ENCODE peak calls at places on chromosome 14, in ten cellular contexts. P is prostate gland, E is GM12865, G is HFF-Myc, C is cardiac fibroblast, W is AG09309, U is upper lobe of right lung, R is psoas muscle, S is body of pancreas, Q is mucosa of descending colon. H is an unnamed sample.

GRCh38 chr14:103033744-103034143 is 23.6 kb downstream of the CDC42BPB start:
- DNase-seq in P (peak), E (no peak), G (no peak), C (no peak), W (peak), U (no peak), R (no peak), S (no peak), Q (no peak), H (no peak)

GRCh38 chr14:74670726-74671125 is 42.2 kb downstream of the AREL1 start:
- DNase-seq in P (no peak), E (no peak), G (no peak), C (peak), W (no peak), U (no peak), R (no peak), S (no peak), Q (no peak), H (no peak)

GRCh38 chr14:36997843-36998242 is 174.6 kb downstream of the SLC25A21 start:
- DNase-seq in P (no peak), E (no peak), G (no peak), C (peak), W (no peak), U (no peak), R (no peak), S (peak), Q (no peak), H (no peak)

GRCh38 chr14:30681752-30682355 is 59.7 kb downstream of the SCFD1 start:
- DNase-seq in P (no peak), E (no peak), G (no peak), C (peak), W (no peak), U (no peak), R (no peak), S (no peak), Q (no peak), H (no peak)

GRCh38 chr14:86596024-86596423 is 1066.1 kb downstream of the FLRT2 start:
- DNase-seq in P (no peak), E (peak), G (no peak), C (no peak), W (no peak), U (no peak), R (no peak), S (no peak), Q (no peak), H (no peak)

GRCh38 chr14:44530482-44530881 is 23.4 kb upstream of the FSCB start:
- DNase-seq in P (no peak), E (no peak), G (no peak), C (no peak), W (no peak), U (no peak), R (no peak), S (no peak), Q (no peak), H (no peak)

GRCh38 chr14:39266871-39267591 is 33.3 kb downstream of the MIA2 start:
- DNase-seq in P (peak), E (peak), G (peak), C (peak), W (no peak), U (peak), R (peak), S (peak), Q (peak), H (no peak)

GRCh38 chr14:97282210-97282609 is 485.0 kb downstream of the VRK1 start:
- DNase-seq in P (no peak), E (peak), G (no peak), C (no peak), W (no peak), U (no peak), R (no peak), S (no peak), Q (no peak), H (no peak)

GRCh38 chr14:94961761-94962575 is 192.1 kb upstream of the GSC start:
- DNase-seq in P (no peak), E (no peak), G (no peak), C (no peak), W (no peak), U (no peak), R (no peak), S (no peak), Q (no peak), H (no peak)

GRCh38 chr14:103905861-103906456 is 22.3 kb upstream of the TDRD9 start:
- DNase-seq in P (no peak), E (no peak), G (no peak), C (no peak), W (no peak), U (no peak), R (no peak), S (no peak), Q (peak), H (no peak)

GRCh38 chr14:104554608-104555401 is 24.8 kb upstream of the C14orf180 start:
- DNase-seq in P (no peak), E (no peak), G (no peak), C (no peak), W (no peak), U (peak), R (peak), S (no peak), Q (peak), H (no peak)

DNA sequence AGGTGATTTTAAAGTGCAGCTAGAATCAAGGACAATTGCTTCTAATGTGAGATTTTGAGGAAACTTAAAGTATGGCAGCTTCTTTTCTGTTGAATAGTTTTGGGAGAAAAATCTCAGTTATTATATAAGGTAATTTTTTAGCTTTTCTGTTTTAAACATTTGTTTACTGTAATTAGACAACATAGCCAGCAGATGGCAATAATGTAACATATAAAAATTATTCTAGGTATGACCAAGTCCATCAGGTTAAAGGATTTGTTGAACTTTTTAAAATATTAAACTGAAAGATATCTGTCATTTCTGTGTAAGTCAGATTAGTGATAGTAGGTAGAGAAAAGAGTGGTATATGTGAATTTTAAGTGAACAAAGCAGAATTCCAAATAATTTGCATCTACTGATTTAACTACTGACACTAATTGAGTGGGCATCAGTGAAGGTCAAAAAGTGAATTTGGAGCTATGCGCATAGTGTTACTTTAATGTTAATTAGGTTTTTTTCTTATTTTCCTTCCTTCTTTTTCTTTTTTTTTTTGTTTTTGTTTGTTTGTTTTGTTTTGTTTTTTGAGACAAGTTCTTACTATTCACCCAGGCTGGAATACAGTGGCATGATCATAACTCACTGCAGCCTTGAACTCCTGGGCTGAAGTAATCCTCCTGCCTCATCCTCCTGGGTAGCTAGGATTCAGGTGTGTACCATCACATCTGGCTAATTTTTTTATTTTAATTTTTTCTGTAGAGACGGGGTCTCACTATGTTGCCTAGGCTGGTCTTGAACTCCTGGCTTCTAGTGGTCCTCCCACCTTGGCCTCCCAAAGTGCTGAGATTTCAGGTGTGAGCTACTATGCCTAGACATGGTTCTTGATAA is 18.6 kb downstream of the PRORP start:
- DNase-seq in P (no peak), E (peak), G (no peak), C (peak), W (no peak), U (no peak), R (no peak), S (no peak), Q (no peak), H (no peak)
- TF ChIP-seq CTCF in P (no peak), E (peak), G (no peak), C (peak), W (no peak), U (peak), R (peak), S (no peak), Q (no peak), H (no peak)

GRCh38 chr14:20624495-20625070 is 16.9 kb downstream of the OR6S1 start:
- DNase-seq in P (peak), E (peak), G (no peak), C (peak), W (no peak), U (peak), R (peak), S (peak), Q (peak), H (no peak)
- H3K4me3 ChIP-seq in P (no peak), E (peak), G (peak), C (peak), W (peak), U (peak), R (peak), S (no peak), Q (no peak), H (peak)

GRCh38 chr14:99807413-99808132 is 14.4 kb downstream of the EML1 start:
- DNase-seq in P (no peak), E (no peak), G (no peak), C (peak), W (peak), U (no peak), R (no peak), S (no peak), Q (no peak), H (no peak)
- TF ChIP-seq CTCF in P (no peak), E (no peak), G (no peak), C (peak), W (peak), U (no peak), R (no peak), S (no peak), Q (no peak), H (no peak)

GRCh38 chr14:21525995-21526671 is at the start of gene SALL2:
- DNase-seq in P (peak), E (peak), G (peak), C (peak), W (no peak), U (peak), R (peak), S (peak), Q (peak), H (no peak)

GRCh38 chr14:21526672-21527319 is 650 bp upstream of the SALL2 start:
- DNase-seq in P (no peak), E (no peak), G (no peak), C (no peak), W (no peak), U (no peak), R (no peak), S (no peak), Q (no peak), H (no peak)

GRCh38 chr14:21525571-21525970 is 575 bp downstream of the SALL2 start:
- DNase-seq in P (no peak), E (no peak), G (no peak), C (no peak), W (no peak), U (no peak), R (no peak), S (peak), Q (no peak), H (no peak)

GRCh38 chr14:21528381-21529348 is 2.5 kb upstream of the SALL2 start:
- DNase-seq in P (no peak), E (no peak), G (no peak), C (peak), W (no peak), U (no peak), R (no peak), S (no peak), Q (no peak), H (no peak)

DNA sequence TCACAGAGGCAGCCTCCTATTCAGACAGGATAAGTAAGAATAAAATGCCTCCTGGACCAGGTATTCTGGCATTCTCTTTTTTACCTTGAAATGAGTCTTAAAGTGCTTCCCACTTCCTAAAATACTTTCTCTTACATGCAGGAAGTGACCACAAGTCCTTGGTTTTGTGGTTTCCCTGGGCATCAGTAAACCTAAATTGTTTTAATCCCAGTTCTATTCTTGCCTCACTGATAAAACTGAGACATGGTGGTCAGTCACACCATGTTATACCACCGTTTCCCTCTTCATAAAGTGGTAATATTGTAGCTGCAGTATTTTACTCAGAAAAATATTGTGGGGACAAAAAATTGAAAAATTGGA is 1.2 kb upstream of the SALL2 start:
- DNase-seq in P (no peak), E (no peak), G (no peak), C (no peak), W (no peak), U (no peak), R (no peak), S (no peak), Q (no peak), H (no peak)
- H3K4me3 ChIP-seq in P (no peak), E (no peak), G (no peak), C (no peak), W (no peak), U (no peak), R (no peak), S (no peak), Q (no peak), H (no peak)

DNA sequence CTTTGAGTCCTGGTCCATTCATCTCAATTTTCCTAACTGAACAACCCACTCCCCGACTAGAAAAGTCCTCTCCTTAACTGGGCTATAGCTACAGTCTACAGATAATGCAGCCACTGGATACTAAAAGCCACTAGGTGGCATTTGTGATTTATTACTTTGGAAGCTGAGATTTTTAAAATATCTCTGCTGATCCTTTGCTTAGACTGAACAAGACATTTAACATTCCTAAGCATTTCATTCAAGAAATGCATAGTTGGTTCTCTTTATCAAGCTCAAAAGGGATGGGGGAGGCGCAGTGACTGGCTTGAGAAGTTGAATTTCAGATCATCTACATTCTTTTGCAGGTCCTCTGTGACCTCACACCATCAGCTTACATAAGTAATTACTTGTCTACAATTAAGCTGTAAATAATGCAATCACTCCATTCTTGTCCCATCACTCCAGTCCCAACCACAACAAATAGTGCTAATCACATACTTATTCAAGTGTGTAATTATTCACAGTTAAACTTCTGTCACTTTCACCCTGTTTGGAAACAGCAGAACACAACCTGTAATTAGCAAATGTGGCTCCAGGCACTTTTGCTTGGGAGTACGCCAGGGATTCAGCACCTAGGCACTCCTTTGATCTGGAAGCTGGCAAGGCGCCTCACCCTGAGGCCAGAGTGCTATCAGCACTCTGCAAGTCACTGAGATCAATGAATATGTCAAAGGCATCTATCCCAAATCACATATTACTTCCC is 203.5 kb downstream of the NOVA1 start:
- DNase-seq in P (no peak), E (no peak), G (no peak), C (peak), W (no peak), U (no peak), R (no peak), S (peak), Q (no peak), H (no peak)
- TF ChIP-seq CTCF in P (no peak), E (no peak), G (no peak), C (peak), W (no peak), U (peak), R (no peak), S (peak), Q (no peak), H (no peak)

H was measured in AG04449.